ENCODE peak calls at places on chromosomes 4 and X, in seven cellular contexts. P, L, W, E, M, J and V are unnamed samples.

GRCh38 chr4:19224820-19225219 is 1026.9 kb upstream of the SLIT2 start:
- DNase-seq in J (no peak), W (no peak), P (peak), L (no peak), M (no peak), E (no peak), V (no peak)

GRCh38 chr4:26342328-26343040 is 21.7 kb downstream of the RBPJ start:
- DNase-seq in E (peak), L (peak), M (no peak), W (no peak), J (no peak), P (no peak), V (no peak)

GRCh38 chr4:126888968-126889367 is 743.8 kb upstream of the INTU start:
- DNase-seq in L (no peak), M (no peak), E (no peak), P (no peak), W (no peak), J (no peak), V (no peak)

GRCh38 chr4:170589597-170590191 is 499.9 kb upstream of the AADAT start:
- DNase-seq in E (peak), J (no peak), M (no peak), W (no peak), P (peak), L (no peak), V (no peak)

GRCh38 chr4:107736924-107737448 is 17.0 kb upstream of the PAPSS1 start:
- DNase-seq in J (no peak), W (no peak), M (peak), P (peak), E (peak), L (peak), V (no peak)

GRCh38 chr4:69026974-69027373 is 69.3 kb upstream of the UGT2B7 start:
- DNase-seq in E (no peak), P (no peak), L (no peak), M (no peak), J (no peak), W (no peak), V (no peak)

GRCh38 chr4:103032575-103032974 is 13.1 kb upstream of the SLC9B1 start:
- DNase-seq in L (peak), E (peak), M (peak), W (no peak), J (no peak), P (peak), V (no peak)

GRCh38 chr4:57098945-57099344 is 11.2 kb downstream of the IGFBP7 start:
- DNase-seq in L (no peak), J (no peak), P (no peak), M (no peak), E (no peak), W (no peak), V (no peak)

GRCh38 chr4:11428701-11429571 is at the start of gene HS3ST1:
- DNase-seq in E (no peak), J (peak), L (no peak), M (peak), W (peak), P (peak), V (peak)

GRCh38 chrX:137550561-137551305 is 15.2 kb upstream of the ZIC3 start:
- DNase-seq in W (no peak), J (no peak), P (no peak), L (no peak), E (no peak), M (no peak), V (no peak)

GRCh38 chr4:139509727-139510410 is 46.1 kb downstream of the SETD7 start:
- DNase-seq in L (no peak), E (peak), J (no peak), W (no peak), P (no peak), M (no peak), V (peak)

GRCh38 chr4:26051278-26051677 is 137.3 kb downstream of the SMIM20 start:
- DNase-seq in W (no peak), M (no peak), P (peak), L (no peak), J (no peak), E (no peak), V (no peak)

GRCh38 chr4:181860157-181860556 is 383.0 kb upstream of the TENM3 start:
- DNase-seq in J (no peak), P (peak), M (no peak), L (no peak), W (no peak), E (no peak), V (no peak)

GRCh38 chr4:54055494-54055893 is 8.9 kb downstream of the CHIC2 start:
- DNase-seq in L (no peak), M (no peak), E (no peak), W (no peak), J (no peak), P (no peak), V (no peak)

GRCh38 chr4:108072300-108072699 is 82.6 kb downstream of the HADH start:
- DNase-seq in J (no peak), P (no peak), M (peak), E (no peak), W (no peak), L (no peak), V (no peak)

GRCh38 chr4:82125170-82125862 is 248.5 kb downstream of the HNRNPD start:
- DNase-seq in P (no peak), W (no peak), L (no peak), E (no peak), M (no peak), J (no peak), V (no peak)

GRCh38 chr4:175947117-175947722 is 118.4 kb upstream of the WDR17 start:
- DNase-seq in M (no peak), W (no peak), P (no peak), L (no peak), J (no peak), E (peak), V (no peak)

GRCh38 chrX:149521438-149521837 is 16.3 kb upstream of the IDS start:
- DNase-seq in J (no peak), E (no peak), L (no peak), W (no peak), M (no peak), P (no peak), V (no peak)

GRCh38 chrX:17930850-17931249 is 69.8 kb upstream of the RAI2 start:
- DNase-seq in L (no peak), M (no peak), W (no peak), J (no peak), E (no peak), P (no peak), V (no peak)

GRCh38 chrX:45710081-45710801 is 509.6 kb upstream of the DIPK2B start:
- DNase-seq in M (no peak), W (no peak), L (no peak), P (peak), E (no peak), J (no peak), V (no peak)

GRCh38 chrX:11437642-11438379 is 144.6 kb downstream of the AMELX start:
- DNase-seq in W (no peak), P (no peak), M (peak), L (peak), J (no peak), E (peak), V (no peak)

GRCh38 chrX:113269203-113269602 is 428.6 kb upstream of the AMOT start:
- DNase-seq in W (no peak), L (no peak), M (no peak), P (no peak), J (no peak), E (no peak), V (no peak)
- TF ChIP-seq POLR2AphosphoS5 in W (no peak), L (no peak), M (no peak), P (no peak), J (no peak), E (no peak), V (no peak)

DNA sequence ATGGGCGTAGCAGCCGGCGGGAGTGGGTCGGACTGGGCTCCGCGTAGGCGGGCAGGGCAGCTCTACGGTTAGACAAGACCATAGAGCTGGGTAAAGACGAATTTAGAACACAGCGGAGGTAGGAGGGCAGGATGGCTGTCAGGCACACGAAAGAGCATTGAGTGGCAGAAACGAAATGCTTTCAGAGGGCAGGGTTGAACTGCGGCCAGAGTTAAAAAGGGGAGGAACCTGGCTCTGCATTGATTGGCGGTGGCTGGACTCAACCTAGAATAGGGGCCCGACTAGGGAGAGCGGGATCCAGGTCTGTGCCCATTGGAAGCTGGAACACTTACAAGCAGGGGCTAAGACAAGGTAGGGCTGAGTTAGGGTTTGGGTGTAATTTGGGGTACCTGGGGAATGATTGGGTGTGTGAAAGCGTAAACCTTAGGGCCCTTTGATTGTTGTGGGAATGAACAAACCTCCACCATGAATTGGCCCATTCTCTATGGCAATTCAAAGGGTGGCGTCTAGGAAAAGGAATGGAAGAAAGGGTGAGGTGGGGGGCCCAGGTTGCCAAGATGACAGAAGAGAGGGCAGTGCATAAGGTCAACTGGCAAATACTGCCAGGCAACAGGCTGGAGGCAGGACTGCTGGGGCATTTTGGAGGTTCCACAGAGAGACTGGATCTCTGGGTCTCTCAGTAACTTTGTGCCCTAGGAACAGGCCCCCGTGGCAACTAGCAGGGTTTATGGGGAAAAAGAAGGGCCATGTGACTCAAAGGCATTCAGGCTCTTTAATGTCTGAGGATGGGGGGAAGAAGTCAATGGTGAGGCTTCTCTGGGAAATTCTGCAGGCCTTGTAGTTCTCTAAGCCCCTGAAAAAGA is 911 bp upstream of the ELK1 start:
- DNase-seq in L (no peak), J (no peak), M (no peak), P (no peak), W (no peak), E (no peak), V (no peak)
- TF ChIP-seq POLR2AphosphoS5 in L (no peak), J (no peak), M (peak), P (no peak), W (no peak), E (no peak), V (no peak)

DNA sequence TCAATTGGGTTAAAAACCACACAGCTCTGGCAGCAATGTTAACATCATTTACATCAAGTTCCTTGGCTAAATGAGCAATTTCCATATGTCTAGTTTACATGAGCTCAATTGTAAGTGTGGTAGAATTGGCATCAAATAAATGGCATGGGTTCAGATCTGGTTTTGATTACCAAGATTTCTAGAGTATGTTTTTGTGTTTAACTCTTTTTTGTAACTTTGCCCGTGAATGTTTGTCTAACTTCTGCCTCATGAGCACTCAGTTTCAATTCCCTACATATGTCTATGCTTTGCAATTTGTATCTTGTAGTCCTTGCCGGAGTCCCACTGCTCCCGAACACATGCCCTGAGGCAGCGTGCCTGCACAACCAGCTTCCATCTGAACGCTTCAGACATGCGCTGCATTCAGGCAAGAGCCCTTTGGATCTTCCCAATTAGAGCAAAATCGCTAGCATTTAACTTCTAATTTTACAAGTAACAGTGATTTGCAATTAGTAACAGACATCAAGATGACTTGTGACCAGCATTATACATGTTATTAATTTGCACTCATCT is 644.4 kb downstream of the TRIML1 start:
- DNase-seq in W (no peak), E (no peak), J (no peak), L (no peak), M (no peak), P (peak), V (no peak)
- TF ChIP-seq POLR2AphosphoS5 in W (no peak), E (no peak), J (no peak), L (no peak), M (no peak), P (no peak), V (no peak)

DNA sequence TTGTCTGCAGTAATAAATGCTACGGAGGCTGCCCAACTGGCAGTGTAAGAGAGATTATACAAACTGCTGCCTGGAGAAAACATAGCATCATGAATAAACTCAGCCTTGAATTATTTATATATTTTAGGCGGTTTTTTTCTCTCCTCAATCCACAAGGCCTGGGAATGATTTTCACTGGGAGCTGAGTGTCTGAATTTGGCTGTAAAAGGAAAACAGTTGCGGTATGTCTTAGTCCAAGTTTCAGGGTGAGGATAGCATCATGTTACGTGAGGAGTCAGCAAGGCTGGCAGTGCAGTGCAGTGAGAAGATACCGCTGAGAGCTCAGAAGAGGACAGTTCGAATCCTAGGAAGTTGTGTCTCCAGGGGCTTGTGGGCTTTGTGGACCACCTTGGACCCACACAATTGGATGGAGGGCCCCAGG is 291.5 kb upstream of the BOD1L1 start:
- DNase-seq in J (no peak), W (no peak), L (no peak), P (no peak), E (no peak), M (no peak), V (no peak)
- TF ChIP-seq POLR2AphosphoS5 in J (no peak), W (no peak), L (no peak), P (no peak), E (no peak), M (no peak), V (no peak)

DNA sequence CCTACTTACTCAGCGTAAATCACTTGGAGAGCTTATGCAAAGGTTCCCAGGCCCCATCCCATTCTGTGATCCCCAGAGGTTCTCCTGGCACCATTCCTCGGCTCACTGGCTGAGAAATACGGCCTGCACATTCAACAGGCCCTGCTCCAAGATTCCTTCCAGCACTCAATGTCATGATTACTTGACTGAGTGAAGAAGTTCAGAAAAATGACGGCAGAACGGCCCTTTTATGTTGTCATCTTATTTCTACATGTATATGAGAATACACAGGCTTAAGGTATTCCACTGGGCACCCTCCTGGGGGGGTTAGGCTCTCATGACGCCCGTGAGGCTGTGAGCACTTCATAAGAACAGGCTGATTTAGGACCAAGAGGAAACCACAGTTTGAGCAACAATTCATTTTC is 190.6 kb downstream of the NSUN7 start:
- DNase-seq in P (no peak), L (no peak), J (no peak), E (no peak), M (peak), W (no peak), V (no peak)
- TF ChIP-seq POLR2AphosphoS5 in P (no peak), L (no peak), J (no peak), E (no peak), M (peak), W (no peak), V (no peak)

GRCh38 chr4:168831919-168832745 is 177.9 kb downstream of the CBR4 start:
- DNase-seq in J (peak), W (peak), P (peak), L (peak), M (peak), E (peak), V (peak)
- TF ChIP-seq POLR2AphosphoS5 in J (no peak), W (peak), P (peak), L (no peak), M (peak), E (no peak), V (peak)

GRCh38 chrX:135481696-135482179 is 38.7 kb upstream of the INTS6L start:
- DNase-seq in L (no peak), J (no peak), W (no peak), M (no peak), P (no peak), E (no peak), V (no peak)
- TF ChIP-seq POLR2AphosphoS5 in L (no peak), J (no peak), W (no peak), M (no peak), P (no peak), E (no peak), V (no peak)

DNA sequence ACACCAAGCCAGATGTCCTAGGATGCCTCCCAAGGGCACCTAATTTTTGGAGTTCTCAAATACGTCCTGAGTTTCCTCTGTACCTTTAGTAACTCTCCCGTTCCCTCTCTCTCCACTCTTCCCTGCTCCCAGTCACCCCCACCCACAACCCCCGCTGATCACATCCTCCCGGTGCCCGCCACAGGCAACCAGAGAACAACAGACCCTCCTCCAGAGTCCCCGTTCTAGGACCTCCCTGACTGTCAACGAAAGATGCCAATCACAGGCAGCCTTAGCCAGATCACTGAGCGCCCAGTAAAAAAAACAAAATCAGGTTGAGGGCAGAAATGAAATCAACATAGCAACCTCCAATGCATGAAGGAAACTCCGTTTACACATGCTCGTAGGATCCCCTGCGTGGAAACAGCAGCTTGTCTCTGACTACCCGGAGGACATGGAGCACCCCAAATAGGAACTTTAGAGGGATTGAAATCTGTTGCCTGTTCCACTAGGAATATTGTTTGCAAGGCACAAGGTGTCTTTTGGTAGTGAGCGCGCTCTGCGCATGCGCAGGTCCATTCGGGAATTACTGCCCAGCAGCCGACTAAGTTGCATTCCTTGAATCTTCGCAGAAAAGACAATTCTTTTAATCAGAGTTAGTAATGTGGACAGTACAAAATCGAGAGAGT is at the start of gene GABRB1:
- DNase-seq in W (no peak), J (no peak), M (peak), P (peak), L (peak), E (no peak), V (peak)
- TF ChIP-seq POLR2AphosphoS5 in W (no peak), J (no peak), M (no peak), P (no peak), L (no peak), E (no peak), V (no peak)